ENCODE peak calls at places on chromosomes 2 and 18, in five cellular contexts. F is HepG2, H is NT2/D1, S is GM12878, J is H1. Z is an unnamed sample.

GRCh38 chr2:191114403-191114886 is 36.3 kb downstream of the STAT4 start:
- DNase-seq in S (peak), J (no peak), F (no peak), H (no peak), Z (no peak)

GRCh38 chr2:10305715-10306114 is 3.0 kb downstream of the HPCAL1 start:
- DNase-seq in H (no peak), S (no peak), F (peak), J (no peak), Z (peak)

GRCh38 chr2:207163053-207163814 is 2.5 kb downstream of the KLF7 start:
- DNase-seq in H (no peak), J (no peak), F (peak), S (no peak), Z (no peak)

GRCh38 chr2:205524656-205525055 is 157.6 kb upstream of the NRP2 start:
- DNase-seq in F (no peak), J (no peak), H (no peak), S (no peak), Z (no peak)

GRCh38 chr2:9763356-9764152 is 79.7 kb upstream of the TAF1B start:
- DNase-seq in H (no peak), J (no peak), S (no peak), F (peak), Z (no peak)

GRCh38 chr2:100960688-100961087 is 41.4 kb upstream of the RPL31 start:
- DNase-seq in H (no peak), F (no peak), J (no peak), S (no peak), Z (no peak)

GRCh38 chr2:118168606-118169005 is 80.3 kb downstream of the INSIG2 start:
- DNase-seq in H (peak), J (no peak), F (peak), S (no peak), Z (no peak)

GRCh38 chr2:232925153-232925768 is 55.2 kb downstream of the SNORC start:
- DNase-seq in S (no peak), J (no peak), H (no peak), F (no peak), Z (no peak)

GRCh38 chr2:61044596-61044995 is 21.1 kb upstream of the SANBR start:
- DNase-seq in S (no peak), J (no peak), H (no peak), F (no peak), Z (no peak)

GRCh38 chr2:24926602-24927252 is 6.7 kb upstream of the ADCY3 start:
- DNase-seq in S (no peak), J (no peak), H (no peak), F (no peak), Z (no peak)

GRCh38 chr18:49974079-49974478 is 160.7 kb upstream of the ACAA2 start:
- DNase-seq in S (no peak), J (no peak), F (no peak), H (no peak), Z (no peak)

GRCh38 chr2:167114018-167114417 is 225.7 kb downstream of the XIRP2 start:
- DNase-seq in F (no peak), S (no peak), H (no peak), J (no peak), Z (no peak)

GRCh38 chr18:48709371-48709770 is 170.5 kb downstream of the CTIF start:
- DNase-seq in H (no peak), F (no peak), S (no peak), J (no peak), Z (no peak)

GRCh38 chr18:13639196-13639595 is 87.2 kb downstream of the FAM210A start:
- DNase-seq in F (no peak), J (no peak), S (no peak), H (no peak), Z (no peak)

GRCh38 chr2:38734299-38735058 is 16.7 kb downstream of the SRSF7 start:
- DNase-seq in H (no peak), J (no peak), S (no peak), F (no peak), Z (no peak)

GRCh38 chr2:46780411-46780800 is 135.2 kb downstream of the MCFD2 start:
- DNase-seq in S (no peak), J (no peak), H (no peak), F (no peak), Z (no peak)

GRCh38 chr2:134574610-134575332 is 144.0 kb downstream of the TMEM163 start:
- DNase-seq in S (no peak), H (no peak), J (no peak), F (no peak), Z (no peak)

GRCh38 chr18:62939433-62939832 is 224.1 kb downstream of the PHLPP1 start:
- DNase-seq in S (no peak), F (no peak), J (no peak), H (no peak), Z (no peak)

GRCh38 chr2:134247679-134248078 is 6.2 kb upstream of the MGAT5 start:
- DNase-seq in S (no peak), J (no peak), F (no peak), H (no peak), Z (no peak)

GRCh38 chr2:167294031-167294774 is 405.9 kb downstream of the XIRP2 start:
- DNase-seq in H (peak), S (no peak), J (no peak), F (no peak), Z (peak)

GRCh38 chr18:77127769-77128671 is 4.6 kb downstream of the MBP start:
- DNase-seq in J (no peak), H (no peak), F (no peak), S (peak), Z (no peak)

GRCh38 chr18:26649193-26649543 is 100.8 kb upstream of the KCTD1 start:
- DNase-seq in S (no peak), H (no peak), J (no peak), F (no peak), Z (no peak)
- TF ChIP-seq SUZ12 in S (no peak), H (no peak), J (no peak), F (no peak), Z (no peak)

GRCh38 chr2:20573611-20574422 is 77.1 kb downstream of the HS1BP3 start:
- DNase-seq in S (no peak), H (no peak), J (no peak), F (no peak), Z (no peak)
- TF ChIP-seq SUZ12 in S (no peak), H (no peak), J (no peak), F (no peak), Z (no peak)

GRCh38 chr2:236607471-236608307 is 38.1 kb downstream of the ACKR3 start:
- DNase-seq in J (no peak), H (no peak), F (no peak), S (no peak), Z (no peak)
- TF ChIP-seq SUZ12 in J (no peak), H (no peak), F (no peak), S (no peak), Z (no peak)

DNA sequence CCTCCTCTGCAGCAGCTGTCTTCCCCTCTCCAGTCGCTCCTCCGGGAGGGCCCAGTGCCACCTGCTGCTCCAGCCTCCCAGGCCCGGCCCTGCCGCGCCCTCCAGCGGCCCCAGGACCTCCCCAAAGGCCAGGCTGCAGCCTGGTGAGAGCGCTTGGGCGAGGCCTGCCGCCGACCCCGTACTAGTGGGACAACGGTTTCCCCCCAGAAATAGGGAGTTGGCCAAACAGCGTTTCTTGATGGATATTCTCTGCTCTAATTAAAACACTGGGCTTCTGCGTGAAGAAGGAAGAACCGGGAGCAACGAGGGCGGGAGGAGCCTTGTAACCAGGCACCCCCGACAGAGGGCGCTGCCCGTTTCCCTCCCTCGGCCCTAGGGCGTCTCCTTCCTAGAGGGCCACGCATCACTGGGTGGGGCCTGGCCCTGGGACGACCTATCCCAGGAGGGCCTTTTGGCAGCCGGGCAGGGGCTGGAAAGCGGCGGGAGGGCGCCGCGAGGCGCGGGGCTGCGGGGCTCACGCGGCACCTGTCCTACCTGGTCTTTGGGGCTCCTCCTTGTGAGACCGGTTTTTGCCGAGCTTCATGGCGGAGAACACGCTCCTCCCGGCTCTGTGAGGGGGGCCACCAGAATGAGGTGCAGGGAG is 25.4 kb upstream of the OTOF start:
- DNase-seq in S (no peak), J (peak), F (peak), H (peak), Z (peak)
- TF ChIP-seq SUZ12 in S (no peak), J (no peak), F (no peak), H (no peak), Z (no peak)

GRCh38 chr2:149817206-149817605 is 229.6 kb upstream of the MMADHC start:
- DNase-seq in J (no peak), S (no peak), F (no peak), H (no peak), Z (no peak)
- TF ChIP-seq SUZ12 in J (no peak), S (no peak), F (no peak), H (no peak), Z (no peak)

GRCh38 chr2:158746488-158746887 is 48.6 kb upstream of the DAPL1 start:
- DNase-seq in H (no peak), F (no peak), J (no peak), S (no peak), Z (no peak)

GRCh38 chr2:158743466-158743865 is 51.7 kb upstream of the DAPL1 start:
- DNase-seq in J (no peak), H (no peak), F (no peak), S (no peak), Z (no peak)

GRCh38 chr2:158745866-158746382 is 49.2 kb upstream of the DAPL1 start:
- DNase-seq in F (no peak), S (no peak), J (no peak), H (no peak), Z (no peak)

GRCh38 chr2:158743899-158744298 is 51.2 kb upstream of the DAPL1 start:
- DNase-seq in F (no peak), H (no peak), J (no peak), S (no peak), Z (no peak)

GRCh38 chr2:158745067-158745865 is 49.9 kb upstream of the DAPL1 start:
- DNase-seq in J (peak), S (no peak), H (peak), F (peak), Z (peak)
- TF ChIP-seq SUZ12 in J (no peak), S (no peak), H (no peak), F (no peak), Z (no peak)

GRCh38 chr2:114122861-114123391 is 233.0 kb downstream of the ACTR3 start:
- DNase-seq in J (no peak), F (no peak), S (no peak), H (no peak), Z (no peak)
- TF ChIP-seq SUZ12 in J (no peak), F (no peak), S (no peak), H (no peak), Z (no peak)

DNA sequence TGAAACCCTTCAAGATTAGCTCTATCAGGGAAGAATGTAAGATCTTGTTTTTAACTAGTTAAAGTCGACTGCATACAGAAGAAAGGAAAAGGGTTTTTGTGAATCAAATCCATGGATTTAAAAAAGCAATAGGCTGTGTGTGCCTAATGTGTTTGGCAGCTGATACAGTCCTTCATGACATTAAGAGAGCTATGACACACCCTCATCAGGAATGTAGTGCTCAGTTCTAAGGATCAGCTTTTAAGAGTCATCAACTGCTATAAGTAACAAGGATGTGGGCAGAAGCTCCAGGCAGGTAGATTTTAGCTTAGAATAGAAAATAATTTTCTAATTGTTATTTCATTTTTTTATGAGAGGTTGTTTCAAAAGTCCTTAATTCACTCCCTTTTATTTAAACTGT is 52.9 kb downstream of the PPP1R1C start:
- DNase-seq in J (no peak), H (no peak), F (no peak), S (no peak), Z (no peak)
- TF ChIP-seq SUZ12 in J (no peak), H (no peak), F (no peak), S (no peak), Z (no peak)

Z was measured in HEK293T.